ENCODE peak calls at places on chromosomes 11 and 22, in ten cellular contexts. H, Z, A, O, Q, Y, J, I, T and X are unnamed samples.

GRCh38 chr22:28208036-28208435 is 289.0 kb upstream of the PITPNB start:
- DNase-seq in H (no peak), Z (no peak), A (no peak), O (no peak), Q (no peak), Y (no peak), J (no peak), I (no peak), T (no peak), X (no peak)

GRCh38 chr11:14653090-14653489 is 9.5 kb downstream of the PDE3B start:
- DNase-seq in H (no peak), Z (no peak), A (no peak), O (no peak), Q (no peak), Y (no peak), J (no peak), I (no peak), T (no peak), X (no peak)

GRCh38 chr11:34343686-34344085 is 14.1 kb downstream of the ABTB2 start:
- DNase-seq in H (no peak), Z (no peak), A (no peak), O (no peak), Q (no peak), Y (no peak), J (no peak), I (no peak), T (no peak), X (no peak)

GRCh38 chr11:26201411-26201810 is 130.5 kb upstream of the ANO3 start:
- DNase-seq in H (no peak), Z (no peak), A (no peak), O (no peak), Q (no peak), Y (peak; percentile 88), J (no peak), I (no peak), T (no peak), X (no peak)

GRCh38 chr22:50488886-50489285 is 2.2 kb downstream of the MIOX start:
- DNase-seq in H (no peak), Z (no peak), A (no peak), O (no peak), Q (no peak), Y (no peak), J (no peak), I (no peak), T (no peak), X (no peak)

GRCh38 chr22:41531736-41532477 is 12.4 kb downstream of the POLR3H start:
- DNase-seq in H (no peak), Z (no peak), A (no peak), O (no peak), Q (no peak), Y (no peak), J (no peak), I (no peak), T (no peak), X (no peak)

GRCh38 chr11:75476716-75477613 is 44.0 kb upstream of the KLHL35 start:
- DNase-seq in H (no peak), Z (peak; percentile 79), A (no peak), O (peak; percentile 93), Q (no peak), Y (no peak), J (no peak), I (no peak), T (no peak), X (peak; percentile 83)

GRCh38 chr11:69449320-69450063 is 32.0 kb upstream of the LINC01488 start:
- DNase-seq in H (peak; percentile 85), Z (no peak), A (no peak), O (peak; percentile 50), Q (peak; percentile 87), Y (peak; percentile 47), J (no peak), I (peak; percentile 39), T (no peak), X (peak; percentile 69)

GRCh38 chr11:120019191-120019590 is 118.7 kb downstream of the TRIM29 start:
- DNase-seq in H (no peak), Z (no peak), A (no peak), O (no peak), Q (no peak), Y (no peak), J (no peak), I (no peak), T (no peak), X (no peak)

GRCh38 chr11:11701070-11701469 is 79.3 kb upstream of the GALNT18 start:
- DNase-seq in H (peak; percentile 23), Z (no peak), A (no peak), O (no peak), Q (no peak), Y (peak; percentile 24), J (no peak), I (no peak), T (no peak), X (no peak)

GRCh38 chr11:134711563-134711962 is 299.5 kb upstream of the B3GAT1 start:
- DNase-seq in H (no peak), Z (no peak), A (no peak), O (no peak), Q (no peak), Y (no peak), J (peak; percentile 66), I (no peak), T (no peak), X (no peak)

GRCh38 chr22:41334215-41334614 is 32.9 kb downstream of the ZC3H7B start:
- DNase-seq in H (no peak), Z (no peak), A (no peak), O (no peak), Q (peak; percentile 58), Y (no peak), J (no peak), I (no peak), T (no peak), X (no peak)

GRCh38 chr11:12901874-12902481 is 107.1 kb upstream of the RASSF10 start:
- DNase-seq in H (no peak), Z (no peak), A (no peak), O (no peak), Q (no peak), Y (peak; percentile 61), J (no peak), I (no peak), T (no peak), X (no peak)

GRCh38 chr11:65574147-65574962 is 1.5 kb upstream of the EHBP1L1 start:
- DNase-seq in H (peak; percentile 97), Z (peak; percentile 77), A (peak; percentile 89), O (peak; percentile 86), Q (peak; percentile 93), Y (peak; percentile 95), J (peak; percentile 97), I (peak; percentile 91), T (peak; percentile 69), X (peak; percentile 89)

GRCh38 chr11:65571420-65571819 is 918 bp upstream of the FAM89B start:
- DNase-seq in H (peak; percentile 10), Z (no peak), A (no peak), O (peak; percentile 71), Q (no peak), Y (no peak), J (no peak), I (no peak), T (no peak), X (no peak)

GRCh38 chr11:65571940-65572339 is 398 bp upstream of the FAM89B start:
- DNase-seq in H (no peak), Z (no peak), A (peak; percentile 84), O (peak; percentile 58), Q (no peak), Y (peak; percentile 44), J (no peak), I (no peak), T (no peak), X (peak; percentile 36)

GRCh38 chr11:65573391-65574146 is 1.2 kb downstream of the FAM89B start:
- DNase-seq in H (peak; percentile 38), Z (no peak), A (no peak), O (peak; percentile 52), Q (peak; percentile 75), Y (no peak), J (no peak), I (peak; percentile 59), T (no peak), X (no peak)

DNA sequence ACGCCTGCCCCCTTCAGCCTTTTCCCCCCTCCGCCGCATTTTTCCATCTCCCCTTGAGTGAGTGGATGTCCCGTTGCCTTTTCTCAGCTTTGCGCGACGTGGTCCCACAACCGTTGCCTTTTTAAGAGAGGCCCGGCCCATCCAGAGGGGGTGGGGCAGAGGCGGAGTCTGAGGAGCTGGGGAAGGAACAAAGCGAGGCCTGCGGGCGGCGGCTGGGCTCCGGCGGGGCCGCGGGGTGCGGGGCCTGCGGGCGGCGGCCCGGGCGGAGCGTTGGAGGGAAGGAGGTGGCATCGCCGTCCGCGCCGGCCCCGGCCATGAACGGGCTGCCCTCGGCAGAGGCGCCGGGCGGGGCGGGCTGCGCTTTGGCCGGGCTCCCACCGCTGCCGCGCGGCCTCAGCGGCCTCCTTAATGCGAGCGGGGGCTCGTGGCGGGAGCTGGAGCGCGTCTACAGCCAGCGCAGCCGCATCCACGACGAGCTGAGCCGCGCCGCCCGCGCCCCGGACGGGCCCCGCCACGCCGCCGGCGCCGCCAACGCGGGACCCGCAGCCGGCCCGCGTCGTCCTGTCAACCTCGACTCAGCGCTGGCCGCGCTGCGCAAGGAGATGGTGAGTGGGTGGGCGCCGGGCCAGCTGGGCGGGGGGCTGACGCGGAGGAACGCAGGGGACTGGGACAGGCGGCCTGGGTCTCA is at the start of gene FAM89B:
- DNase-seq in H (peak; percentile 94), Z (peak; percentile 89), A (peak; percentile 81), O (peak; percentile 92), Q (peak; percentile 96), Y (peak; percentile 77), J (peak; percentile 97), I (peak; percentile 92), T (peak; percentile 92), X (peak; percentile 93)
- TF ChIP-seq POLR2A in H (no peak), Z (peak; percentile 60), A (peak; percentile 55), O (peak; percentile 25), Q (peak; percentile 63), Y (peak; percentile 63), J (no peak), I (peak; percentile 82), T (no peak), X (no peak)

GRCh38 chr11:61488651-61489291 is 19.8 kb upstream of the LRRC10B start:
- DNase-seq in H (peak; percentile 81), Z (peak; percentile 39), A (no peak), O (peak; percentile 79), Q (peak; percentile 87), Y (no peak), J (no peak), I (peak; percentile 35), T (peak; percentile 31), X (peak; percentile 74)
- H3K27ac ChIP-seq in H (peak overlapping the region; percentile 67), Z (peak overlapping the region; percentile 16), A (no peak overlapping the region), O (peak overlapping the region; percentile 68), Q (no peak overlapping the region), Y (no peak overlapping the region), J (peak overlapping the region; percentile 50), I (peak overlapping the region; percentile 34), T (peak overlapping the region; percentile 25), X (peak overlapping the region; percentile 42)

GRCh38 chr11:130166457-130166784 is 6.8 kb downstream of the ST14 start:
- DNase-seq in H (no peak), Z (no peak), A (peak; percentile 87), O (no peak), Q (peak; percentile 92), Y (peak; percentile 99), J (no peak), I (no peak), T (no peak), X (peak; percentile 49)
- TF ChIP-seq POLR2A in H (no peak), Z (no peak), A (no peak), O (no peak), Q (no peak), Y (no peak), J (no peak), I (no peak), T (no peak), X (no peak)

DNA sequence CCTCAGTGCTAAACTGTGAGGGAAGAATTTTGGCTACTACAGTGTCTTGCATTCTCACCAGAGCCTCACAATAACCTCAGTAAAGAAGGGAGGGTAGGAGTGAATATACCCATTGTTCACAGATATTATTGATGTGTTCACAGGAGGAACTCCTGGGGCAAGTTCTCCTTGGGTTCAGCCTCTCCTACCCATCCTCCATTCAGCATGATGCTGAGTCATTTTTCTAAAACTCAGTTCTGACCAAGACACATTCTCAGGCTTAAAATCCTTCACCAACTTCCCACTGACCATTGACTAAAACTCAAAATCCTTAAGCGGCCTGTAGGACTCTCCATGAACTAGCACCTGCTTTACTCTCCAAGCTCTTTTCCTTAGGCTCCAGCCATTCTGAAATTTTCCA is 48.7 kb downstream of the SYTL2 start:
- DNase-seq in H (no peak), Z (no peak), A (no peak), O (no peak), Q (no peak), Y (no peak), J (no peak), I (no peak), T (no peak), X (no peak)
- H3K27ac ChIP-seq in H (no peak overlapping the region), Z (no peak overlapping the region), A (peak overlapping the region; percentile 25), O (no peak overlapping the region), Q (no peak overlapping the region), Y (no peak overlapping the region), J (no peak overlapping the region), I (no peak overlapping the region), T (no peak overlapping the region), X (no peak overlapping the region)